ENCODE peak calls at places on chromosome 3, in seven cellular contexts. One of them, this sample, is unnamed.

GRCh38 chr3:186526256-186526606 is 17.9 kb downstream of the CRYGS start:
- DNase-seq in transverse colon: no peak
- DNase-seq in A549: no peak
- DNase-seq in Peyer's patch: no peak
- DNase-seq in NB4: peak
- DNase-seq in adrenal gland: no peak
- DNase-seq in sigmoid colon: no peak
- DNase-seq in this sample: no peak

GRCh38 chr3:142987707-142988106 is 13.7 kb upstream of the U2SURP start:
- DNase-seq in transverse colon: no peak
- DNase-seq in A549: no peak
- DNase-seq in Peyer's patch: no peak
- DNase-seq in NB4: no peak
- DNase-seq in adrenal gland: no peak
- DNase-seq in sigmoid colon: no peak
- DNase-seq in this sample: no peak

GRCh38 chr3:179069762-179070390 is 1.7 kb downstream of the ZMAT3 start:
- DNase-seq in transverse colon: no peak
- DNase-seq in A549: no peak
- DNase-seq in Peyer's patch: no peak
- DNase-seq in NB4: no peak
- DNase-seq in adrenal gland: no peak
- DNase-seq in sigmoid colon: no peak
- DNase-seq in this sample: no peak

GRCh38 chr3:24096695-24097290 is 151.7 kb downstream of the NR1D2 start:
- DNase-seq in transverse colon: no peak
- DNase-seq in A549: no peak
- DNase-seq in Peyer's patch: no peak
- DNase-seq in NB4: no peak
- DNase-seq in adrenal gland: no peak
- DNase-seq in sigmoid colon: no peak
- DNase-seq in this sample: no peak

GRCh38 chr3:47661121-47661752 is 82.6 kb upstream of the CSPG5 start:
- DNase-seq in transverse colon: no peak
- DNase-seq in A549: peak
- DNase-seq in Peyer's patch: no peak
- DNase-seq in NB4: peak
- DNase-seq in adrenal gland: peak
- DNase-seq in sigmoid colon: no peak
- DNase-seq in this sample: no peak

GRCh38 chr3:79113821-79114220 is 654.0 kb downstream of the ROBO1 start:
- DNase-seq in transverse colon: no peak
- DNase-seq in A549: no peak
- DNase-seq in Peyer's patch: no peak
- DNase-seq in NB4: no peak
- DNase-seq in adrenal gland: no peak
- DNase-seq in sigmoid colon: no peak
- DNase-seq in this sample: no peak

GRCh38 chr3:72255736-72256559 is 471.0 kb upstream of the PROK2 start:
- DNase-seq in transverse colon: peak
- DNase-seq in A549: no peak
- DNase-seq in Peyer's patch: peak
- DNase-seq in NB4: no peak
- DNase-seq in adrenal gland: peak
- DNase-seq in sigmoid colon: peak
- DNase-seq in this sample: peak

GRCh38 chr3:2765002-2765579 is 345.1 kb downstream of the IL5RA start:
- DNase-seq in transverse colon: no peak
- DNase-seq in A549: peak
- DNase-seq in Peyer's patch: no peak
- DNase-seq in NB4: peak
- DNase-seq in adrenal gland: no peak
- DNase-seq in sigmoid colon: no peak
- DNase-seq in this sample: no peak

GRCh38 chr3:9903238-9903624 is 583 bp downstream of the IL17RE start:
- DNase-seq in transverse colon: no peak
- DNase-seq in A549: no peak
- DNase-seq in Peyer's patch: no peak
- DNase-seq in NB4: peak
- DNase-seq in adrenal gland: no peak
- DNase-seq in sigmoid colon: no peak
- DNase-seq in this sample: peak

GRCh38 chr3:170967126-170967525 is 58.7 kb upstream of the EIF5A2 start:
- DNase-seq in transverse colon: no peak
- DNase-seq in A549: no peak
- DNase-seq in Peyer's patch: no peak
- DNase-seq in NB4: no peak
- DNase-seq in adrenal gland: no peak
- DNase-seq in sigmoid colon: no peak
- DNase-seq in this sample: no peak

GRCh38 chr3:38985581-38985980 is 66.2 kb downstream of the SCN11A start:
- DNase-seq in transverse colon: no peak
- DNase-seq in A549: peak
- DNase-seq in Peyer's patch: no peak
- DNase-seq in NB4: no peak
- DNase-seq in adrenal gland: no peak
- DNase-seq in sigmoid colon: no peak
- DNase-seq in this sample: no peak

GRCh38 chr3:14007006-14007405 is 117.7 kb downstream of the CHCHD4 start:
- DNase-seq in transverse colon: no peak
- DNase-seq in A549: no peak
- DNase-seq in Peyer's patch: no peak
- DNase-seq in NB4: no peak
- DNase-seq in adrenal gland: no peak
- DNase-seq in sigmoid colon: no peak
- DNase-seq in this sample: no peak

GRCh38 chr3:99862208-99862607 is 44.5 kb downstream of the CMSS1 start:
- DNase-seq in transverse colon: no peak
- DNase-seq in A549: peak
- DNase-seq in Peyer's patch: no peak
- DNase-seq in NB4: no peak
- DNase-seq in adrenal gland: no peak
- DNase-seq in sigmoid colon: no peak
- DNase-seq in this sample: no peak

GRCh38 chr3:195403841-195404408 is 38.9 kb downstream of the ACAP2 start:
- DNase-seq in transverse colon: no peak
- DNase-seq in A549: no peak
- DNase-seq in Peyer's patch: no peak
- DNase-seq in NB4: no peak
- DNase-seq in adrenal gland: no peak
- DNase-seq in sigmoid colon: no peak
- DNase-seq in this sample: no peak

GRCh38 chr3:104388624-104389023 is 978.1 kb upstream of the ALCAM start:
- DNase-seq in transverse colon: no peak
- DNase-seq in A549: no peak
- DNase-seq in Peyer's patch: no peak
- DNase-seq in NB4: no peak
- DNase-seq in adrenal gland: no peak
- DNase-seq in sigmoid colon: no peak
- DNase-seq in this sample: no peak

GRCh38 chr3:129424185-129424841 is 4.1 kb downstream of the EFCAB12 start:
- DNase-seq in transverse colon: peak
- DNase-seq in A549: peak
- DNase-seq in Peyer's patch: no peak
- DNase-seq in NB4: peak
- DNase-seq in adrenal gland: peak
- DNase-seq in sigmoid colon: no peak
- DNase-seq in this sample: no peak

GRCh38 chr3:44993471-44994205 is 17.6 kb downstream of the EXOSC7 start:
- DNase-seq in transverse colon: no peak
- DNase-seq in A549: peak
- DNase-seq in Peyer's patch: no peak
- DNase-seq in NB4: no peak
- DNase-seq in adrenal gland: peak
- DNase-seq in sigmoid colon: peak
- DNase-seq in this sample: no peak

GRCh38 chr3:185508330-185508729 is 9.5 kb upstream of the TMEM41A start:
- DNase-seq in transverse colon: no peak
- DNase-seq in A549: no peak
- DNase-seq in Peyer's patch: no peak
- DNase-seq in NB4: no peak
- DNase-seq in adrenal gland: no peak
- DNase-seq in sigmoid colon: no peak
- DNase-seq in this sample: no peak

GRCh38 chr3:40765884-40766283 is 241.1 kb downstream of the ZNF621 start:
- DNase-seq in transverse colon: no peak
- DNase-seq in A549: no peak
- DNase-seq in Peyer's patch: no peak
- DNase-seq in NB4: no peak
- DNase-seq in adrenal gland: no peak
- DNase-seq in sigmoid colon: no peak
- DNase-seq in this sample: no peak

GRCh38 chr3:56468184-56469106 is at the start of gene ERC2:
- DNase-seq in transverse colon: peak
- DNase-seq in A549: peak
- DNase-seq in Peyer's patch: no peak
- DNase-seq in NB4: no peak
- DNase-seq in adrenal gland: peak
- DNase-seq in sigmoid colon: no peak
- DNase-seq in this sample: peak

GRCh38 chr3:30639937-30640336 is 33.5 kb downstream of the TGFBR2 start:
- DNase-seq in transverse colon: no peak
- DNase-seq in A549: no peak
- DNase-seq in Peyer's patch: no peak
- DNase-seq in NB4: no peak
- DNase-seq in adrenal gland: no peak
- DNase-seq in sigmoid colon: no peak
- DNase-seq in this sample: no peak

GRCh38 chr3:100606894-100607512 is 2.4 kb upstream of the ADGRG7 start:
- DNase-seq in transverse colon: no peak
- DNase-seq in A549: peak
- DNase-seq in Peyer's patch: no peak
- DNase-seq in NB4: no peak
- DNase-seq in adrenal gland: no peak
- DNase-seq in sigmoid colon: no peak
- DNase-seq in this sample: no peak

GRCh38 chr3:173473237-173473636 is 75.7 kb downstream of the NLGN1 start:
- DNase-seq in transverse colon: no peak
- DNase-seq in A549: no peak
- DNase-seq in Peyer's patch: no peak
- DNase-seq in NB4: no peak
- DNase-seq in adrenal gland: no peak
- DNase-seq in sigmoid colon: no peak
- DNase-seq in this sample: no peak
- TF ChIP-seq CTCF in transverse colon: no peak
- TF ChIP-seq CTCF in A549: no peak
- TF ChIP-seq CTCF in Peyer's patch: no peak
- TF ChIP-seq CTCF in NB4: no peak
- TF ChIP-seq CTCF in adrenal gland: no peak
- TF ChIP-seq CTCF in sigmoid colon: no peak
- TF ChIP-seq CTCF in this sample: no peak

GRCh38 chr3:130854208-130854864 is 39.5 kb upstream of the ATP2C1 start:
- DNase-seq in transverse colon: no peak
- DNase-seq in A549: no peak
- DNase-seq in Peyer's patch: no peak
- DNase-seq in NB4: no peak
- DNase-seq in adrenal gland: no peak
- DNase-seq in sigmoid colon: no peak
- DNase-seq in this sample: no peak
- TF ChIP-seq POLR2A in transverse colon: no peak
- TF ChIP-seq POLR2A in A549: no peak
- TF ChIP-seq POLR2A in Peyer's patch: no peak
- TF ChIP-seq POLR2A in NB4: no peak
- TF ChIP-seq POLR2A in adrenal gland: no peak
- TF ChIP-seq POLR2A in sigmoid colon: no peak
- TF ChIP-seq POLR2A in this sample: no peak

GRCh38 chr3:157152930-157153329 is 7.0 kb downstream of the CCNL1 start:
- DNase-seq in transverse colon: no peak
- DNase-seq in A549: no peak
- DNase-seq in Peyer's patch: no peak
- DNase-seq in NB4: no peak
- DNase-seq in adrenal gland: no peak
- DNase-seq in sigmoid colon: no peak
- DNase-seq in this sample: no peak

GRCh38 chr3:157152438-157152837 is 7.5 kb downstream of the CCNL1 start:
- DNase-seq in transverse colon: no peak
- DNase-seq in A549: no peak
- DNase-seq in Peyer's patch: no peak
- DNase-seq in NB4: no peak
- DNase-seq in adrenal gland: no peak
- DNase-seq in sigmoid colon: no peak
- DNase-seq in this sample: no peak

GRCh38 chr3:157155591-157155990 is 4.4 kb downstream of the CCNL1 start:
- DNase-seq in transverse colon: no peak
- DNase-seq in A549: no peak
- DNase-seq in Peyer's patch: no peak
- DNase-seq in NB4: no peak
- DNase-seq in adrenal gland: no peak
- DNase-seq in sigmoid colon: no peak
- DNase-seq in this sample: no peak

GRCh38 chr3:157156844-157157635 is 2.9 kb downstream of the CCNL1 start:
- DNase-seq in transverse colon: no peak
- DNase-seq in A549: peak
- DNase-seq in Peyer's patch: no peak
- DNase-seq in NB4: peak
- DNase-seq in adrenal gland: no peak
- DNase-seq in sigmoid colon: no peak
- DNase-seq in this sample: no peak

GRCh38 chr3:157154563-157155333 is 5.2 kb downstream of the CCNL1 start:
- DNase-seq in transverse colon: no peak
- DNase-seq in A549: no peak
- DNase-seq in Peyer's patch: no peak
- DNase-seq in NB4: no peak
- DNase-seq in adrenal gland: no peak
- DNase-seq in sigmoid colon: no peak
- DNase-seq in this sample: no peak
- H3K4me3 ChIP-seq in transverse colon: no peak
- H3K4me3 ChIP-seq in A549: peak
- H3K4me3 ChIP-seq in Peyer's patch: peak
- H3K4me3 ChIP-seq in NB4: peak
- H3K4me3 ChIP-seq in adrenal gland: peak
- H3K4me3 ChIP-seq in sigmoid colon: no peak
- H3K4me3 ChIP-seq in this sample: no peak

DNA sequence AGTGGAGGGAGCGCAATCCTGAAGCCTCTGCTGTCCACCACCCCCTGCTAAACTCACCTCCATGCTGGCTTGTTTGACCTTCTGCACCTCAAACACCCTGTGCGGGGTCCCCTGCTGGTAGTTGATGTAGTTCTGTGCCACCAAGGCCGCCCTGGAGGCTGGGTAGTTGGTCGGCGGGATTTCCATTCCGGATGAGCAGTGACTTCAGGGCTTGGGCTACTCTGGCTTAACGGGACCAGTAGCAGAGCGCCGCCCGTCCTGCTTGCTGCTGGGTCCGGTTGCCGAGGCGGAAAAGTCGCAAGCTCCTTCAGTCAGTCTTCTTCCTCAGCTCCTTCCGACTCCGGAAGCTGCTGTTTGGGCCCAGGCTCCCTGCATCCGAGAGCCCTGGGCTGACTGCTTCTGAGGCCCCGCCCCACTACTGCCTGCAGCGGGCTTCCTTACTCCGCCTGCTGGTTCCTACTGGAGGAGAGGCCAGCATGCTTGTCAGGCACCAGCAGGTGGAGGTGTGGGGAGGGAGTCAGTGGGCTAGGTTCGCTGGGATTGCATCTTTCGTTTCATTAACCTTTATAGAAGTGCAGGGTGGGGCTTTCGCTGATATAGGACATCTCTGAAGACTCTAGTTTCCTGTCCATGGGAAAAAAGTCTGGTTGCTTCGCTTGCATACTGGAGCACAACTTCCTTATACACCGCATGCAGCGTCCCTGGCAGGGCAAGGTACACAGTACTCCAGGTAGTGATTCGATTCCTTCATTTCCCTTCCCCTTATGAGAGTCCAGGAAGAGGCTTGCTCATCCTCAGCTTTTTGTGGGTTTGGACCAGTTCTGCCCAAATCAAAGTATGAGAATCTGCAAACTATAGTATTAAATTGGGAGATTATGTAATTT is at the start of gene LXN:
- DNase-seq in transverse colon: peak
- DNase-seq in A549: peak
- DNase-seq in Peyer's patch: peak
- DNase-seq in NB4: no peak
- DNase-seq in adrenal gland: peak
- DNase-seq in sigmoid colon: peak
- DNase-seq in this sample: peak
- TF ChIP-seq CTCF in transverse colon: peak
- TF ChIP-seq CTCF in A549: peak
- TF ChIP-seq CTCF in Peyer's patch: peak
- TF ChIP-seq CTCF in NB4: no peak
- TF ChIP-seq CTCF in adrenal gland: peak
- TF ChIP-seq CTCF in sigmoid colon: peak
- TF ChIP-seq CTCF in this sample: peak

This sample was measured in heart left ventricle.